ENCODE peak calls at places on chromosome 12, in ten cellular contexts. One of them, this sample, is unnamed. For H3K27me3, the result is how much of the 10 kb centered on the place peaks cover.

GRCh38 chr12:116556964-116557706 is 2.0 kb upstream of the MAP1LC3B2 start:
- DNase-seq in GM23248: peak
- DNase-seq in endothelial cell of umbilical vein: no peak
- DNase-seq in HCT116: no peak
- DNase-seq in pancreas: no peak
- DNase-seq in left ventricle myocardium inferior: no peak
- DNase-seq in NT2/D1: no peak
- DNase-seq in CD8-positive, alpha-beta T cell: no peak
- DNase-seq in naive thymus-derived CD4-positive, alpha-beta T cell: no peak
- DNase-seq in lower lobe of right lung: no peak
- DNase-seq in this sample: no peak

GRCh38 chr12:50690923-50691322 is 73.0 kb upstream of the ATF1 start:
- DNase-seq in left ventricle myocardium inferior: peak
- DNase-seq in naive thymus-derived CD4-positive, alpha-beta T cell: no peak
- DNase-seq in pancreas: no peak
- DNase-seq in NT2/D1: no peak
- DNase-seq in CD8-positive, alpha-beta T cell: no peak
- DNase-seq in HCT116: no peak
- DNase-seq in GM23248: peak
- DNase-seq in lower lobe of right lung: no peak
- DNase-seq in endothelial cell of umbilical vein: no peak
- DNase-seq in this sample: no peak

GRCh38 chr12:56632701-56633464 is 2.8 kb upstream of the BAZ2A start:
- DNase-seq in GM23248: peak
- DNase-seq in naive thymus-derived CD4-positive, alpha-beta T cell: no peak
- DNase-seq in CD8-positive, alpha-beta T cell: no peak
- DNase-seq in lower lobe of right lung: no peak
- DNase-seq in pancreas: no peak
- DNase-seq in left ventricle myocardium inferior: no peak
- DNase-seq in endothelial cell of umbilical vein: no peak
- DNase-seq in HCT116: no peak
- DNase-seq in NT2/D1: no peak
- DNase-seq in this sample: peak

GRCh38 chr12:104718581-104718980 is 239.5 kb downstream of the SLC41A2 start:
- DNase-seq in naive thymus-derived CD4-positive, alpha-beta T cell: no peak
- DNase-seq in lower lobe of right lung: no peak
- DNase-seq in pancreas: no peak
- DNase-seq in GM23248: peak
- DNase-seq in CD8-positive, alpha-beta T cell: no peak
- DNase-seq in left ventricle myocardium inferior: no peak
- DNase-seq in NT2/D1: no peak
- DNase-seq in endothelial cell of umbilical vein: no peak
- DNase-seq in HCT116: no peak
- DNase-seq in this sample: peak

GRCh38 chr12:76266797-76267196 is 81.4 kb downstream of the BBS10 start:
- DNase-seq in HCT116: no peak
- DNase-seq in lower lobe of right lung: peak
- DNase-seq in CD8-positive, alpha-beta T cell: no peak
- DNase-seq in GM23248: peak
- DNase-seq in NT2/D1: no peak
- DNase-seq in naive thymus-derived CD4-positive, alpha-beta T cell: no peak
- DNase-seq in endothelial cell of umbilical vein: peak
- DNase-seq in pancreas: no peak
- DNase-seq in left ventricle myocardium inferior: peak
- DNase-seq in this sample: no peak

GRCh38 chr12:91482231-91482630 is 299.6 kb upstream of the DCN start:
- DNase-seq in HCT116: no peak
- DNase-seq in naive thymus-derived CD4-positive, alpha-beta T cell: no peak
- DNase-seq in endothelial cell of umbilical vein: no peak
- DNase-seq in lower lobe of right lung: no peak
- DNase-seq in NT2/D1: no peak
- DNase-seq in pancreas: no peak
- DNase-seq in left ventricle myocardium inferior: no peak
- DNase-seq in CD8-positive, alpha-beta T cell: no peak
- DNase-seq in GM23248: no peak
- DNase-seq in this sample: no peak

GRCh38 chr12:14408208-14408607 is 42.7 kb downstream of the ATF7IP start:
- DNase-seq in GM23248: peak
- DNase-seq in HCT116: no peak
- DNase-seq in left ventricle myocardium inferior: no peak
- DNase-seq in NT2/D1: no peak
- DNase-seq in lower lobe of right lung: no peak
- DNase-seq in endothelial cell of umbilical vein: peak
- DNase-seq in CD8-positive, alpha-beta T cell: no peak
- DNase-seq in naive thymus-derived CD4-positive, alpha-beta T cell: peak
- DNase-seq in pancreas: no peak
- DNase-seq in this sample: no peak

GRCh38 chr12:53174881-53175491 is 5.5 kb upstream of the ZNF740 start:
- DNase-seq in lower lobe of right lung: no peak
- DNase-seq in NT2/D1: peak
- DNase-seq in endothelial cell of umbilical vein: peak
- DNase-seq in GM23248: peak
- DNase-seq in CD8-positive, alpha-beta T cell: no peak
- DNase-seq in pancreas: no peak
- DNase-seq in naive thymus-derived CD4-positive, alpha-beta T cell: no peak
- DNase-seq in HCT116: no peak
- DNase-seq in left ventricle myocardium inferior: no peak
- DNase-seq in this sample: peak

GRCh38 chr12:124837958-124838803 is 25.5 kb downstream of the SCARB1 start:
- DNase-seq in NT2/D1: no peak
- DNase-seq in endothelial cell of umbilical vein: peak
- DNase-seq in left ventricle myocardium inferior: peak
- DNase-seq in HCT116: peak
- DNase-seq in lower lobe of right lung: no peak
- DNase-seq in naive thymus-derived CD4-positive, alpha-beta T cell: no peak
- DNase-seq in pancreas: peak
- DNase-seq in GM23248: peak
- DNase-seq in CD8-positive, alpha-beta T cell: no peak
- DNase-seq in this sample: peak

GRCh38 chr12:6936642-6937480 is 6.8 kb upstream of the RNU7-1 start:
- DNase-seq in naive thymus-derived CD4-positive, alpha-beta T cell: peak
- DNase-seq in left ventricle myocardium inferior: no peak
- DNase-seq in HCT116: no peak
- DNase-seq in NT2/D1: no peak
- DNase-seq in GM23248: no peak
- DNase-seq in CD8-positive, alpha-beta T cell: peak
- DNase-seq in pancreas: peak
- DNase-seq in lower lobe of right lung: no peak
- DNase-seq in endothelial cell of umbilical vein: no peak
- DNase-seq in this sample: peak

GRCh38 chr12:119988440-119988787 is 622 bp upstream of the BICDL1 start:
- DNase-seq in HCT116: no peak
- DNase-seq in pancreas: no peak
- DNase-seq in endothelial cell of umbilical vein: peak
- DNase-seq in lower lobe of right lung: no peak
- DNase-seq in CD8-positive, alpha-beta T cell: no peak
- DNase-seq in naive thymus-derived CD4-positive, alpha-beta T cell: no peak
- DNase-seq in NT2/D1: no peak
- DNase-seq in GM23248: peak
- DNase-seq in left ventricle myocardium inferior: no peak
- DNase-seq in this sample: no peak

GRCh38 chr12:85058339-85058738 is 22.2 kb downstream of the LRRIQ1 start:
- DNase-seq in GM23248: no peak
- DNase-seq in naive thymus-derived CD4-positive, alpha-beta T cell: no peak
- DNase-seq in NT2/D1: no peak
- DNase-seq in left ventricle myocardium inferior: no peak
- DNase-seq in CD8-positive, alpha-beta T cell: no peak
- DNase-seq in HCT116: no peak
- DNase-seq in endothelial cell of umbilical vein: no peak
- DNase-seq in lower lobe of right lung: no peak
- DNase-seq in pancreas: no peak
- DNase-seq in this sample: no peak

GRCh38 chr12:26153421-26154154 is 28.8 kb upstream of the BHLHE41 start:
- DNase-seq in endothelial cell of umbilical vein: peak
- DNase-seq in lower lobe of right lung: no peak
- DNase-seq in NT2/D1: no peak
- DNase-seq in pancreas: peak
- DNase-seq in naive thymus-derived CD4-positive, alpha-beta T cell: no peak
- DNase-seq in HCT116: peak
- DNase-seq in left ventricle myocardium inferior: no peak
- DNase-seq in GM23248: peak
- DNase-seq in CD8-positive, alpha-beta T cell: no peak
- DNase-seq in this sample: no peak

GRCh38 chr12:52454411-52455201 is 2.7 kb upstream of the KRT6B start:
- DNase-seq in NT2/D1: peak
- DNase-seq in left ventricle myocardium inferior: no peak
- DNase-seq in pancreas: no peak
- DNase-seq in GM23248: no peak
- DNase-seq in HCT116: peak
- DNase-seq in lower lobe of right lung: no peak
- DNase-seq in CD8-positive, alpha-beta T cell: no peak
- DNase-seq in naive thymus-derived CD4-positive, alpha-beta T cell: no peak
- DNase-seq in endothelial cell of umbilical vein: no peak
- DNase-seq in this sample: peak

GRCh38 chr12:52590021-52590420 is 11.2 kb downstream of the KRT72 start:
- DNase-seq in left ventricle myocardium inferior: no peak
- DNase-seq in CD8-positive, alpha-beta T cell: no peak
- DNase-seq in lower lobe of right lung: no peak
- DNase-seq in HCT116: no peak
- DNase-seq in endothelial cell of umbilical vein: no peak
- DNase-seq in naive thymus-derived CD4-positive, alpha-beta T cell: no peak
- DNase-seq in pancreas: no peak
- DNase-seq in NT2/D1: no peak
- DNase-seq in GM23248: no peak
- DNase-seq in this sample: no peak

DNA sequence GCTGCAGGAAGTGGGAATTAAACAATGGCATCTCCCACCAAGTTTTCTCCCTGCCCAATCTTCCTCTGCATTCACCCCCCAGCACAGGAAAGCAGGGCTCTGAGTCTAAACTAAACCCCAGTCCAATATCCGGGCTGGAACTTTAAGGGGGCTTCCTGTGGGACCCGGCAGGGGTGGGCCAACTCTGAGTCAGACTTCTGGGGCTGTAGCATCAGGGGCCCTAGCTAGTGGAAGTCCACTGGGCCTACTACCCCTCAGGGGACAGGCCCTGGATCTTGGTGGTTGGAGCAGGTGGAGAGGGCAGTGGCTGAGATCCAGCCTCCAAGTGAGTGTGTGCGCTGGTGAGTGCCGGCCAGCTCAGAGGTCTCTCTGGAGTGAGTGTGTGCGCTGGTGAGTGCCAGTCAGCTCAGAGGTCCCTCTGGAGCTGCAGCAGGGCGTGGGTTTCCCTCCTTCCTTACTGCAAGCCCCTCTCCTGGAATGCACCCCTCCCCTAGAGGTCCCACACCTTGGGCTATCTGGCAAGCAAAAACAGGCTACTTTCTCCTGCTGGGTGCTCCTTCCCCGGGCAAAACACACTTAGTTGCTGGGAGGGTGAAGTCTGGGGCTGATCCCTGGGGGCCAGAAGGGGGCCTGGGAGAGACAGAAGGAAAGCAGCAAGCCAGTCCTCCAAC is 5.6 kb upstream of the LHX5 start:
- DNase-seq in left ventricle myocardium inferior: no peak
- DNase-seq in lower lobe of right lung: no peak
- DNase-seq in NT2/D1: no peak
- DNase-seq in endothelial cell of umbilical vein: no peak
- DNase-seq in HCT116: no peak
- DNase-seq in CD8-positive, alpha-beta T cell: no peak
- DNase-seq in GM23248: no peak
- DNase-seq in pancreas: no peak
- DNase-seq in naive thymus-derived CD4-positive, alpha-beta T cell: no peak
- DNase-seq in this sample: peak
- H3K27me3 ChIP-seq in left ventricle myocardium inferior: half or more
- H3K27me3 ChIP-seq in lower lobe of right lung: half or more
- H3K27me3 ChIP-seq in NT2/D1: half or more
- H3K27me3 ChIP-seq in endothelial cell of umbilical vein: half or more
- H3K27me3 ChIP-seq in HCT116: under half
- H3K27me3 ChIP-seq in CD8-positive, alpha-beta T cell: under half
- H3K27me3 ChIP-seq in GM23248: half or more
- H3K27me3 ChIP-seq in pancreas: under half
- H3K27me3 ChIP-seq in naive thymus-derived CD4-positive, alpha-beta T cell: under half
- H3K27me3 ChIP-seq in this sample: half or more

GRCh38 chr12:108248011-108248410 is 91.1 kb downstream of the CMKLR1 start:
- DNase-seq in HCT116: no peak
- DNase-seq in NT2/D1: no peak
- DNase-seq in left ventricle myocardium inferior: no peak
- DNase-seq in endothelial cell of umbilical vein: no peak
- DNase-seq in CD8-positive, alpha-beta T cell: no peak
- DNase-seq in lower lobe of right lung: no peak
- DNase-seq in naive thymus-derived CD4-positive, alpha-beta T cell: no peak
- DNase-seq in pancreas: no peak
- DNase-seq in GM23248: no peak
- DNase-seq in this sample: no peak
- H3K27me3 ChIP-seq in HCT116: half or more
- H3K27me3 ChIP-seq in NT2/D1: under half
- H3K27me3 ChIP-seq in left ventricle myocardium inferior: half or more
- H3K27me3 ChIP-seq in endothelial cell of umbilical vein: under half
- H3K27me3 ChIP-seq in CD8-positive, alpha-beta T cell: under half
- H3K27me3 ChIP-seq in lower lobe of right lung: under half
- H3K27me3 ChIP-seq in naive thymus-derived CD4-positive, alpha-beta T cell: under half
- H3K27me3 ChIP-seq in pancreas: under half
- H3K27me3 ChIP-seq in GM23248: under half
- H3K27me3 ChIP-seq in this sample: under half

GRCh38 chr12:1517007-1517406 is 77.4 kb downstream of the FBXL14 start:
- DNase-seq in naive thymus-derived CD4-positive, alpha-beta T cell: no peak
- DNase-seq in HCT116: no peak
- DNase-seq in GM23248: peak
- DNase-seq in left ventricle myocardium inferior: no peak
- DNase-seq in endothelial cell of umbilical vein: no peak
- DNase-seq in lower lobe of right lung: no peak
- DNase-seq in CD8-positive, alpha-beta T cell: no peak
- DNase-seq in NT2/D1: peak
- DNase-seq in pancreas: no peak
- DNase-seq in this sample: peak
- H3K27me3 ChIP-seq in naive thymus-derived CD4-positive, alpha-beta T cell: under half
- H3K27me3 ChIP-seq in HCT116: under half
- H3K27me3 ChIP-seq in GM23248: under half
- H3K27me3 ChIP-seq in left ventricle myocardium inferior: under half
- H3K27me3 ChIP-seq in endothelial cell of umbilical vein: under half
- H3K27me3 ChIP-seq in lower lobe of right lung: under half
- H3K27me3 ChIP-seq in CD8-positive, alpha-beta T cell: under half
- H3K27me3 ChIP-seq in NT2/D1: under half
- H3K27me3 ChIP-seq in pancreas: under half
- H3K27me3 ChIP-seq in this sample: under half

GRCh38 chr12:5050542-5050941 is 6.9 kb downstream of the KCNA5 start:
- DNase-seq in lower lobe of right lung: no peak
- DNase-seq in endothelial cell of umbilical vein: no peak
- DNase-seq in GM23248: no peak
- DNase-seq in left ventricle myocardium inferior: no peak
- DNase-seq in naive thymus-derived CD4-positive, alpha-beta T cell: no peak
- DNase-seq in HCT116: no peak
- DNase-seq in CD8-positive, alpha-beta T cell: no peak
- DNase-seq in NT2/D1: no peak
- DNase-seq in pancreas: no peak
- DNase-seq in this sample: no peak
- H3K27me3 ChIP-seq in lower lobe of right lung: under half
- H3K27me3 ChIP-seq in endothelial cell of umbilical vein: under half
- H3K27me3 ChIP-seq in GM23248: under half
- H3K27me3 ChIP-seq in left ventricle myocardium inferior: under half
- H3K27me3 ChIP-seq in naive thymus-derived CD4-positive, alpha-beta T cell: under half
- H3K27me3 ChIP-seq in HCT116: half or more
- H3K27me3 ChIP-seq in CD8-positive, alpha-beta T cell: under half
- H3K27me3 ChIP-seq in NT2/D1: under half
- H3K27me3 ChIP-seq in pancreas: under half
- H3K27me3 ChIP-seq in this sample: under half

GRCh38 chr12:114499338-114499737 is 93.4 kb upstream of the TBX5 start:
- DNase-seq in left ventricle myocardium inferior: no peak
- DNase-seq in HCT116: no peak
- DNase-seq in naive thymus-derived CD4-positive, alpha-beta T cell: no peak
- DNase-seq in pancreas: no peak
- DNase-seq in lower lobe of right lung: no peak
- DNase-seq in endothelial cell of umbilical vein: no peak
- DNase-seq in GM23248: peak
- DNase-seq in CD8-positive, alpha-beta T cell: no peak
- DNase-seq in NT2/D1: no peak
- DNase-seq in this sample: no peak
- H3K27me3 ChIP-seq in left ventricle myocardium inferior: half or more
- H3K27me3 ChIP-seq in HCT116: half or more
- H3K27me3 ChIP-seq in naive thymus-derived CD4-positive, alpha-beta T cell: under half
- H3K27me3 ChIP-seq in pancreas: under half
- H3K27me3 ChIP-seq in lower lobe of right lung: under half
- H3K27me3 ChIP-seq in endothelial cell of umbilical vein: under half
- H3K27me3 ChIP-seq in GM23248: under half
- H3K27me3 ChIP-seq in CD8-positive, alpha-beta T cell: under half
- H3K27me3 ChIP-seq in NT2/D1: under half
- H3K27me3 ChIP-seq in this sample: under half